ENCODE peak calls at places on chromosomes 6 and 20, in eight cellular contexts. R, J, H, Q, N, A, M and S are unnamed samples.

GRCh38 chr20:64106981-64107735 is at the start of gene NPBWR2:
- DNase-seq in R (no peak), J (peak), H (no peak), Q (no peak), N (peak), A (no peak), M (no peak), S (no peak)

GRCh38 chr6:49570474-49571079 is 20.1 kb downstream of the C6orf141 start:
- DNase-seq in R (no peak), J (no peak), H (no peak), Q (no peak), N (no peak), A (peak), M (no peak), S (no peak)

GRCh38 chr6:43368517-43369160 is 808 bp downstream of the ZNF318 start:
- DNase-seq in R (peak), J (no peak), H (peak), Q (peak), N (peak), A (peak), M (peak), S (peak)

GRCh38 chr20:34017610-34018009 is 23.9 kb downstream of the RALY start:
- DNase-seq in R (no peak), J (no peak), H (no peak), Q (no peak), N (no peak), A (peak), M (no peak), S (peak)

GRCh38 chr20:59743767-59744485 is 139.6 kb downstream of the PHACTR3 start:
- DNase-seq in R (no peak), J (no peak), H (no peak), Q (no peak), N (no peak), A (no peak), M (no peak), S (no peak)

GRCh38 chr20:63706852-63707557 is 771 bp downstream of the ARFRP1 start:
- DNase-seq in R (no peak), J (peak), H (peak), Q (peak), N (peak), A (peak), M (peak), S (peak)

GRCh38 chr20:11112837-11113236 is 439.0 kb upstream of the JAG1 start:
- DNase-seq in R (no peak), J (no peak), H (no peak), Q (peak), N (no peak), A (no peak), M (no peak), S (no peak)

GRCh38 chr20:41183831-41184230 is 46.5 kb downstream of the PLCG1 start:
- DNase-seq in R (no peak), J (no peak), H (no peak), Q (no peak), N (no peak), A (no peak), M (no peak), S (no peak)

GRCh38 chr6:139372326-139373153 is 1.9 kb downstream of the CITED2 start:
- DNase-seq in R (peak), J (peak), H (no peak), Q (no peak), N (no peak), A (peak), M (no peak), S (no peak)

GRCh38 chr6:116278853-116279231 is 888 bp downstream of the TSPYL1 start:
- DNase-seq in R (no peak), J (no peak), H (no peak), Q (no peak), N (peak), A (peak), M (peak), S (no peak)

GRCh38 chr6:87396595-87397392 is 11.0 kb upstream of the CFAP206 start:
- DNase-seq in R (no peak), J (peak), H (no peak), Q (no peak), N (no peak), A (no peak), M (no peak), S (no peak)

GRCh38 chr6:16409531-16410441 is 171.4 kb downstream of the GMPR start:
- DNase-seq in R (peak), J (peak), H (peak), Q (no peak), N (peak), A (peak), M (peak), S (peak)

GRCh38 chr20:15976047-15976731 is 597.1 kb downstream of the KIF16B start:
- DNase-seq in R (no peak), J (no peak), H (no peak), Q (peak), N (no peak), A (no peak), M (no peak), S (no peak)